ENCODE peak calls at places on chromosomes 12 and 14, in ten cellular contexts. I is activated CD4-positive, alpha-beta T cell treated with anti-CD3 and anti-CD28 coated beads, Interleukin-2, amount 50 U/mL, for 24 hours; F is cardiac muscle cell; Y is activated T-cell treated with anti-CD3 and anti-CD28 coated beads, Interleukin-2, amount 50 U/mL, for 72 hours; O is DMS153; H is CD8-positive, alpha-beta memory T cell; D is T-helper 1 cell; Z is NAMALWA; S is posterior vena cava; L is sigmoid colon. A is an unnamed sample.

GRCh38 chr12:90099288-90099687 is 390.6 kb upstream of the ATP2B1 start:
- DNase-seq in I (no peak), F (no peak), Y (no peak), O (no peak), H (no peak), D (no peak), Z (no peak), S (no peak), L (no peak), A (no peak)

GRCh38 chr14:75470238-75470797 is 42.5 kb downstream of the JDP2 start:
- DNase-seq in I (no peak), F (no peak), Y (no peak), O (peak), H (no peak), D (no peak), Z (peak), S (no peak), L (peak), A (no peak)

GRCh38 chr14:102117852-102118251 is 21.8 kb upstream of the WDR20 start:
- DNase-seq in I (no peak), F (no peak), Y (no peak), O (no peak), H (no peak), D (no peak), Z (no peak), S (peak), L (peak), A (no peak)

GRCh38 chr14:74852922-74853530 is 22.9 kb downstream of the PROX2 start:
- DNase-seq in I (no peak), F (no peak), Y (no peak), O (no peak), H (no peak), D (no peak), Z (no peak), S (no peak), L (no peak), A (no peak)

GRCh38 chr12:5689773-5690172 is 255.3 kb downstream of the ANO2 start:
- DNase-seq in I (no peak), F (no peak), Y (no peak), O (no peak), H (no peak), D (no peak), Z (peak), S (no peak), L (no peak), A (no peak)

GRCh38 chr14:86521032-86521730 is 991.2 kb downstream of the FLRT2 start:
- DNase-seq in I (no peak), F (peak), Y (no peak), O (no peak), H (no peak), D (no peak), Z (no peak), S (no peak), L (no peak), A (no peak)

GRCh38 chr14:81415781-81416180 is 15.7 kb upstream of the STON2 start:
- DNase-seq in I (no peak), F (no peak), Y (no peak), O (no peak), H (no peak), D (no peak), Z (no peak), S (no peak), L (no peak), A (no peak)

GRCh38 chr12:123091230-123091629 is 59.7 kb downstream of the PITPNM2 start:
- DNase-seq in I (no peak), F (no peak), Y (no peak), O (no peak), H (no peak), D (no peak), Z (no peak), S (no peak), L (no peak), A (no peak)

GRCh38 chr12:131923260-131923659 is 5.8 kb upstream of the PUS1 start:
- DNase-seq in I (no peak), F (no peak), Y (no peak), O (no peak), H (no peak), D (no peak), Z (peak), S (no peak), L (peak), A (no peak)

GRCh38 chr12:59070534-59070933 is 150.2 kb upstream of the LRIG3 start:
- DNase-seq in I (no peak), F (no peak), Y (no peak), O (no peak), H (no peak), D (no peak), Z (no peak), S (no peak), L (no peak), A (no peak)

GRCh38 chr12:79514730-79515525 is 175.8 kb downstream of the PAWR start:
- DNase-seq in I (no peak), F (no peak), Y (no peak), O (no peak), H (no peak), D (no peak), Z (no peak), S (no peak), L (no peak), A (no peak)

GRCh38 chr12:30440826-30441602 is 254.7 kb downstream of the IPO8 start:
- DNase-seq in I (no peak), F (peak), Y (no peak), O (peak), H (no peak), D (no peak), Z (peak), S (no peak), L (no peak), A (no peak)

GRCh38 chr14:50726372-50727107 is 58.4 kb upstream of the SAV1 start:
- DNase-seq in I (no peak), F (no peak), Y (peak), O (no peak), H (no peak), D (peak), Z (no peak), S (no peak), L (no peak), A (no peak)

GRCh38 chr12:113587720-113588119 is 116.0 kb upstream of the LHX5 start:
- DNase-seq in I (no peak), F (no peak), Y (no peak), O (no peak), H (no peak), D (no peak), Z (no peak), S (no peak), L (no peak), A (no peak)

GRCh38 chr14:77024171-77024627 is 4.3 kb downstream of the IRF2BPL start:
- DNase-seq in I (no peak), F (peak), Y (peak), O (peak), H (peak), D (peak), Z (no peak), S (no peak), L (peak), A (no peak)

GRCh38 chr12:51362307-51362706 is 15.8 kb upstream of the CELA1 start:
- DNase-seq in I (no peak), F (no peak), Y (no peak), O (no peak), H (no peak), D (no peak), Z (no peak), S (no peak), L (no peak), A (no peak)

GRCh38 chr14:22521449-22522239 is 67.4 kb downstream of the DAD1 start:
- DNase-seq in I (no peak), F (no peak), Y (no peak), O (no peak), H (no peak), D (no peak), Z (no peak), S (no peak), L (no peak), A (no peak)

GRCh38 chr12:111598637-111599458 is at the start of gene ATXN2:
- DNase-seq in I (no peak), F (peak), Y (peak), O (peak), H (peak), D (peak), Z (no peak), S (peak), L (peak), A (no peak)

GRCh38 chr12:12319501-12320322 is 30.3 kb downstream of the MANSC1 start:
- DNase-seq in I (no peak), F (no peak), Y (no peak), O (no peak), H (no peak), D (no peak), Z (no peak), S (no peak), L (peak), A (no peak)

GRCh38 chr14:69370061-69370460 is 28.0 kb downstream of the ERH start:
- DNase-seq in I (no peak), F (no peak), Y (no peak), O (no peak), H (no peak), D (no peak), Z (no peak), S (no peak), L (no peak), A (no peak)

GRCh38 chr14:100261621-100262020 is 22.7 kb downstream of the YY1 start:
- DNase-seq in I (no peak), F (no peak), Y (peak), O (no peak), H (no peak), D (peak), Z (no peak), S (no peak), L (no peak), A (no peak)

GRCh38 chr12:111446631-111447570 is 41.2 kb downstream of the SH2B3 start:
- DNase-seq in I (no peak), F (no peak), Y (no peak), O (no peak), H (no peak), D (no peak), Z (no peak), S (no peak), L (peak), A (no peak)

GRCh38 chr14:32512348-32512747 is 183.2 kb downstream of the AKAP6 start:
- DNase-seq in I (no peak), F (no peak), Y (no peak), O (no peak), H (no peak), D (no peak), Z (no peak), S (no peak), L (no peak), A (no peak)

GRCh38 chr14:52840916-52841315 is 49.5 kb upstream of the GNPNAT1 start:
- DNase-seq in I (no peak), F (no peak), Y (no peak), O (no peak), H (no peak), D (no peak), Z (no peak), S (no peak), L (peak), A (no peak)

GRCh38 chr12:131591136-131591535 is 119.8 kb upstream of the SFSWAP start:
- DNase-seq in I (no peak), F (no peak), Y (no peak), O (no peak), H (no peak), D (no peak), Z (no peak), S (no peak), L (no peak), A (no peak)

GRCh38 chr12:69007166-69007857 is 74.3 kb upstream of the CPM start:
- DNase-seq in I (no peak), F (peak), Y (no peak), O (peak), H (no peak), D (no peak), Z (peak), S (no peak), L (no peak), A (no peak)

GRCh38 chr12:41967668-41968649 is 176.7 kb downstream of the GXYLT1 start:
- DNase-seq in I (no peak), F (peak), Y (no peak), O (peak), H (no peak), D (no peak), Z (no peak), S (no peak), L (no peak), A (peak)

GRCh38 chr12:129540249-129540648 is 363.6 kb downstream of the TMEM132D start:
- DNase-seq in I (no peak), F (no peak), Y (no peak), O (peak), H (no peak), D (no peak), Z (no peak), S (no peak), L (no peak), A (no peak)

GRCh38 chr12:13205809-13206559 is 9.5 kb downstream of the EMP1 start:
- DNase-seq in I (no peak), F (no peak), Y (peak), O (no peak), H (no peak), D (no peak), Z (no peak), S (no peak), L (no peak), A (no peak)

GRCh38 chr12:8698132-8698829 is 490 bp downstream of the RIMKLB start:
- DNase-seq in I (peak), F (peak), Y (peak), O (no peak), H (peak), D (peak), Z (peak), S (peak), L (peak), A (no peak)

GRCh38 chr14:61609143-61609851 is 86.0 kb upstream of the HIF1A start:
- DNase-seq in I (no peak), F (no peak), Y (no peak), O (peak), H (no peak), D (no peak), Z (no peak), S (no peak), L (no peak), A (no peak)

A was measured in omental fat pad.